ENCODE peak calls at places on chromosomes 16 and 17, in six cellular contexts. A is stimulated activated CD4-positive, alpha-beta T cell treated with anti-CD3 and anti-CD28 coated beads, Interleukin-4, amount 100 ng/mL, for 4 hours; P is EL; U is ACHN; D is AML-193; C is cortex of kidney. J is an unnamed sample.

GRCh38 chr16:81778861-81779539 is at the start of gene PLCG2:
- DNase-seq in U (peak), D (peak), P (peak), C (peak), A (peak), J (peak)

GRCh38 chr16:81376880-81377279 is 62.1 kb downstream of the GAN start:
- DNase-seq in C (no peak), U (no peak), A (peak), D (no peak), P (no peak), J (peak)

GRCh38 chr17:82876149-82876548 is 36.3 kb upstream of the ZNF750 start:
- DNase-seq in P (no peak), D (no peak), A (no peak), C (no peak), U (no peak), J (no peak)

GRCh38 chr17:81400154-81400938 is 5.1 kb downstream of the BAHCC1 start:
- DNase-seq in D (no peak), A (no peak), C (no peak), U (no peak), P (peak), J (no peak)

GRCh38 chr16:88208112-88208511 is 174.6 kb upstream of the ZNF469 start:
- DNase-seq in D (no peak), C (no peak), A (no peak), P (no peak), U (no peak), J (no peak)

GRCh38 chr17:19253112-19253511 is 15.9 kb downstream of the EPN2 start:
- DNase-seq in A (no peak), C (no peak), U (no peak), D (no peak), P (no peak), J (no peak)

GRCh38 chr17:81403671-81404534 is 8.6 kb downstream of the BAHCC1 start:
- DNase-seq in C (no peak), P (no peak), A (no peak), U (no peak), D (no peak), J (no peak)

GRCh38 chr16:88014954-88015805 is 63.9 kb downstream of the BANP start:
- DNase-seq in P (no peak), A (no peak), D (no peak), C (no peak), U (no peak), J (no peak)

GRCh38 chr17:4087911-4088693 is 54.7 kb downstream of the ZZEF1 start:
- DNase-seq in D (no peak), P (peak), C (no peak), A (no peak), U (no peak), J (no peak)

GRCh38 chr17:65656390-65657250 is 95.2 kb upstream of the AXIN2 start:
- DNase-seq in A (peak), U (no peak), D (no peak), P (no peak), C (no peak), J (peak)